ENCODE peak calls at places on chromosomes 16 and 17, in eight cellular contexts. Q is left ventricle myocardium inferior; H is gastrocnemius medialis; C is cardiac fibroblast; W is NCI-H2029 treated with DMSO at 0.1 percent for 48 hours; Z is activated T-cell treated with anti-CD3 and anti-CD28 coated beads, Interleukin-2, amount 50 U/mL, for 48 hours; R is Calu3; D is central memory CD8-positive, alpha-beta T cell. X is an unnamed sample.

GRCh38 chr16:54720259-54720658 is 210.4 kb upstream of the IRX5 start:
- DNase-seq in Q (no peak), H (no peak), C (no peak), W (no peak), Z (no peak), R (no peak), D (no peak), X (peak)

GRCh38 chr16:84893849-84894599 is 74.2 kb downstream of the CRISPLD2 start:
- DNase-seq in Q (no peak), H (no peak), C (no peak), W (no peak), Z (no peak), R (no peak), D (no peak), X (no peak)

GRCh38 chr16:10612649-10613179 is 32.3 kb upstream of the EMP2 start:
- DNase-seq in Q (no peak), H (no peak), C (no peak), W (no peak), Z (no peak), R (no peak), D (no peak), X (peak)

GRCh38 chr17:31099051-31099450 is 4.3 kb downstream of the NF1 start:
- DNase-seq in Q (no peak), H (no peak), C (peak), W (no peak), Z (no peak), R (no peak), D (no peak), X (no peak)

GRCh38 chr17:48054238-48055185 is 6.4 kb downstream of the NFE2L1 start:
- DNase-seq in Q (peak), H (peak), C (peak), W (peak), Z (no peak), R (no peak), D (no peak), X (no peak)

GRCh38 chr17:39591958-39592954 is 15.5 kb downstream of the NEUROD2 start:
- DNase-seq in Q (no peak), H (no peak), C (peak), W (no peak), Z (no peak), R (peak), D (no peak), X (peak)

GRCh38 chr17:76379275-76379641 is 5.2 kb upstream of the SPHK1 start:
- DNase-seq in Q (no peak), H (no peak), C (no peak), W (no peak), Z (no peak), R (no peak), D (no peak), X (no peak)

GRCh38 chr16:74623214-74623842 is 16.4 kb upstream of the GLG1 start:
- DNase-seq in Q (no peak), H (no peak), C (peak), W (no peak), Z (no peak), R (no peak), D (no peak), X (peak)

GRCh38 chr16:65418435-65418834 is 296.6 kb upstream of the CDH11 start:
- DNase-seq in Q (no peak), H (no peak), C (no peak), W (no peak), Z (no peak), R (no peak), D (no peak), X (peak)

GRCh38 chr16:53061701-53062159 is 6.9 kb downstream of the CHD9 start:
- DNase-seq in Q (peak), H (peak), C (no peak), W (no peak), Z (peak), R (peak), D (no peak), X (no peak)

GRCh38 chr16:49436181-49436580 is 62.6 kb downstream of the C16orf78 start:
- DNase-seq in Q (no peak), H (no peak), C (no peak), W (no peak), Z (no peak), R (no peak), D (no peak), X (no peak)

GRCh38 chr17:8044819-8045810 is 6.3 kb downstream of the ALOX15B start:
- DNase-seq in Q (no peak), H (no peak), C (no peak), W (no peak), Z (no peak), R (no peak), D (no peak), X (no peak)

GRCh38 chr16:57502048-57502775 is 15.9 kb upstream of the DOK4 start:
- DNase-seq in Q (no peak), H (no peak), C (no peak), W (peak), Z (no peak), R (no peak), D (no peak), X (no peak)

GRCh38 chr17:284676-285355 is 67.8 kb downstream of the RPH3AL start:
- DNase-seq in Q (no peak), H (no peak), C (no peak), W (no peak), Z (no peak), R (no peak), D (no peak), X (no peak)

GRCh38 chr17:34303606-34304005 is 15.6 kb upstream of the CCL8 start:
- DNase-seq in Q (no peak), H (no peak), C (no peak), W (no peak), Z (no peak), R (no peak), D (no peak), X (no peak)

GRCh38 chr17:80724723-80725388 is 180.2 kb downstream of the RPTOR start:
- DNase-seq in Q (no peak), H (peak), C (peak), W (no peak), Z (no peak), R (no peak), D (no peak), X (peak)

GRCh38 chr17:40025991-40026815 is 11.0 kb downstream of the CSF3 start:
- DNase-seq in Q (no peak), H (no peak), C (peak), W (peak), Z (peak), R (peak), D (no peak), X (peak)

GRCh38 chr16:56964243-56965148 is 2.7 kb downstream of the CETP start:
- DNase-seq in Q (peak), H (peak), C (peak), W (no peak), Z (peak), R (peak), D (peak), X (peak)

GRCh38 chr16:4682616-4683254 is 10.6 kb upstream of the NUDT16L1 start:
- DNase-seq in Q (no peak), H (peak), C (no peak), W (no peak), Z (peak), R (no peak), D (no peak), X (peak)

GRCh38 chr16:29811896-29812665 is at the start of gene PRRT2:
- DNase-seq in Q (peak), H (peak), C (peak), W (no peak), Z (peak), R (peak), D (no peak), X (peak)

GRCh38 chr17:43695968-43696865 is 34.5 kb upstream of the MEOX1 start:
- DNase-seq in Q (peak), H (peak), C (peak), W (no peak), Z (no peak), R (no peak), D (no peak), X (peak)

GRCh38 chr16:20504418-20504817 is 53.1 kb downstream of the ACSM2A start:
- DNase-seq in Q (no peak), H (no peak), C (no peak), W (peak), Z (no peak), R (no peak), D (no peak), X (no peak)

GRCh38 chr17:45324336-45324735 is 7.5 kb upstream of the MAP3K14 start:
- DNase-seq in Q (no peak), H (no peak), C (no peak), W (no peak), Z (no peak), R (no peak), D (no peak), X (no peak)

GRCh38 chr16:2178321-2179106 is 17.9 kb downstream of the CASKIN1 start:
- DNase-seq in Q (no peak), H (no peak), C (peak), W (no peak), Z (peak), R (no peak), D (no peak), X (no peak)

GRCh38 chr17:59366040-59366757 is 34.7 kb downstream of the YPEL2 start:
- DNase-seq in Q (no peak), H (no peak), C (peak), W (peak), Z (no peak), R (no peak), D (no peak), X (no peak)

GRCh38 chr16:49636608-49637007 is 219.3 kb downstream of the ZNF423 start:
- DNase-seq in Q (no peak), H (no peak), C (no peak), W (no peak), Z (no peak), R (no peak), D (no peak), X (no peak)

GRCh38 chr17:42403150-42403549 is 14.9 kb upstream of the STAT3 start:
- DNase-seq in Q (no peak), H (no peak), C (no peak), W (no peak), Z (peak), R (peak), D (no peak), X (no peak)

GRCh38 chr16:50916040-50916439 is 174.2 kb downstream of the CYLD start:
- DNase-seq in Q (no peak), H (no peak), C (no peak), W (no peak), Z (no peak), R (no peak), D (no peak), X (no peak)

GRCh38 chr17:69506489-69506888 is 92.0 kb downstream of the MAP2K6 start:
- DNase-seq in Q (no peak), H (no peak), C (peak), W (no peak), Z (no peak), R (no peak), D (no peak), X (peak)

GRCh38 chr17:27560668-27561067 is 70.3 kb upstream of the LGALS9 start:
- DNase-seq in Q (no peak), H (no peak), C (peak), W (no peak), Z (no peak), R (no peak), D (no peak), X (no peak)

GRCh38 chr16:84887207-84887606 is 67.4 kb downstream of the CRISPLD2 start:
- DNase-seq in Q (no peak), H (no peak), C (no peak), W (no peak), Z (no peak), R (no peak), D (no peak), X (no peak)

GRCh38 chr17:70190959-70191805 is 21.9 kb downstream of the KCNJ2 start:
- DNase-seq in Q (no peak), H (no peak), C (no peak), W (peak), Z (no peak), R (no peak), D (no peak), X (no peak)

GRCh38 chr16:73033271-73033998 is 14.5 kb downstream of the ZFHX3 start:
- DNase-seq in Q (no peak), H (peak), C (no peak), W (no peak), Z (no peak), R (no peak), D (no peak), X (no peak)

GRCh38 chr17:43645765-43646481 is 15.8 kb downstream of the MEOX1 start:
- DNase-seq in Q (peak), H (peak), C (peak), W (no peak), Z (peak), R (peak), D (no peak), X (peak)

GRCh38 chr16:78984887-78985464 is 615.6 kb downstream of the MAF start:
- DNase-seq in Q (peak), H (no peak), C (no peak), W (no peak), Z (no peak), R (peak), D (no peak), X (no peak)

GRCh38 chr16:53042235-53042645 is 10.5 kb downstream of the CHD9NB start:
- DNase-seq in Q (no peak), H (no peak), C (no peak), W (no peak), Z (no peak), R (no peak), D (no peak), X (no peak)

GRCh38 chr16:450385-450784 is 24.9 kb downstream of the RAB11FIP3 start:
- DNase-seq in Q (no peak), H (no peak), C (no peak), W (no peak), Z (no peak), R (no peak), D (no peak), X (no peak)

GRCh38 chr16:24729243-24729966 is at the start of gene TNRC6A:
- DNase-seq in Q (peak), H (peak), C (peak), W (peak), Z (peak), R (peak), D (peak), X (peak)

GRCh38 chr17:76182016-76182764 is 41.1 kb upstream of the FOXJ1 start:
- DNase-seq in Q (peak), H (peak), C (peak), W (peak), Z (peak), R (peak), D (peak), X (peak)

GRCh38 chr17:39634384-39634871 is 2.5 kb upstream of the STARD3 start:
- DNase-seq in Q (no peak), H (no peak), C (peak), W (no peak), Z (peak), R (no peak), D (peak), X (peak)

X was measured in RPMI7951.